ENCODE peak calls at places on chromosome 9, in seven cellular contexts. D, Q, L, C, Y, W and E are unnamed samples.

GRCh38 chr9:131960805-131961495 is 118.7 kb downstream of the MED27 start:
- DNase-seq in D (no peak), Q (no peak), L (no peak), C (no peak), Y (no peak), W (no peak), E (peak; percentile 14)

GRCh38 chr9:132877447-132877817 is 652 bp downstream of the AK8 start:
- DNase-seq in D (no peak), Q (no peak), L (no peak), C (no peak), Y (no peak), W (no peak), E (no peak)

GRCh38 chr9:108852089-108852488 is 3.7 kb downstream of the ACTL7B start:
- DNase-seq in D (no peak), Q (no peak), L (no peak), C (no peak), Y (no peak), W (no peak), E (no peak)

GRCh38 chr9:133008406-133008805 is 22.4 kb upstream of the GTF3C5 start:
- DNase-seq in D (peak; percentile 13), Q (no peak), L (peak; percentile 55), C (no peak), Y (no peak), W (no peak), E (no peak)

GRCh38 chr9:3787628-3788027 is 261.8 kb upstream of the RFX3 start:
- DNase-seq in D (no peak), Q (no peak), L (no peak), C (no peak), Y (no peak), W (no peak), E (no peak)

GRCh38 chr9:81771606-81772005 is 82.3 kb upstream of the TLE1 start:
- DNase-seq in D (no peak), Q (no peak), L (no peak), C (peak; percentile 74), Y (peak; percentile 78), W (no peak), E (no peak)

GRCh38 chr9:127126981-127127380 is 4.5 kb upstream of the ANGPTL2 start:
- DNase-seq in D (no peak), Q (no peak), L (no peak), C (no peak), Y (peak; percentile 32), W (no peak), E (no peak)

GRCh38 chr9:132849168-132849831 is 28.8 kb downstream of the AK8 start:
- DNase-seq in D (no peak), Q (no peak), L (no peak), C (no peak), Y (no peak), W (no peak), E (no peak)

GRCh38 chr9:75083188-75083976 is 4.6 kb downstream of the NMRK1 start:
- DNase-seq in D (peak; percentile 68), Q (no peak), L (peak; percentile 77), C (peak; percentile 36), Y (no peak), W (no peak), E (no peak)

GRCh38 chr9:132646726-132647125 is 23.1 kb downstream of the DDX31 start:
- DNase-seq in D (no peak), Q (no peak), L (no peak), C (peak; percentile 16), Y (peak; percentile 7), W (no peak), E (no peak)

GRCh38 chr9:136567651-136568287 is 21.9 kb upstream of the NOTCH1 start:
- DNase-seq in D (peak; percentile 74), Q (no peak), L (peak; percentile 94), C (peak; percentile 81), Y (peak; percentile 81), W (no peak), E (no peak)

GRCh38 chr9:126676102-126676684 is 62.5 kb downstream of the LMX1B start:
- DNase-seq in D (no peak), Q (no peak), L (no peak), C (no peak), Y (no peak), W (no peak), E (no peak)

GRCh38 chr9:95018099-95018927 is 291.8 kb downstream of the AOPEP start:
- DNase-seq in D (peak; percentile 55), Q (no peak), L (peak; percentile 79), C (peak; percentile 81), Y (peak; percentile 97), W (no peak), E (no peak)

GRCh38 chr9:72788966-72789365 is 163.9 kb downstream of the ALDH1A1 start:
- DNase-seq in D (no peak), Q (no peak), L (no peak), C (no peak), Y (no peak), W (no peak), E (no peak)

GRCh38 chr9:126617003-126617739 is 3.4 kb downstream of the LMX1B start:
- DNase-seq in D (no peak), Q (no peak), L (no peak), C (no peak), Y (no peak), W (no peak), E (no peak)

GRCh38 chr9:119375892-119376291 is 6.7 kb upstream of the BRINP1 start:
- DNase-seq in D (no peak), Q (peak; percentile 16), L (no peak), C (peak; percentile 25), Y (no peak), W (peak; percentile 19), E (peak; percentile 44)

GRCh38 chr9:135677641-135678168 is 14.6 kb downstream of the LCN9 start:
- DNase-seq in D (no peak), Q (no peak), L (no peak), C (no peak), Y (no peak), W (no peak), E (no peak)

GRCh38 chr9:13816837-13817236 is 497.1 kb downstream of the NFIB start:
- DNase-seq in D (no peak), Q (no peak), L (no peak), C (no peak), Y (no peak), W (no peak), E (no peak)

GRCh38 chr9:108634669-108635462 is 220.9 kb downstream of the ACTL7B start:
- DNase-seq in D (no peak), Q (no peak), L (no peak), C (no peak), Y (no peak), W (no peak), E (no peak)

GRCh38 chr9:89489548-89490527 is 8.1 kb downstream of the SEMA4D start:
- DNase-seq in D (no peak), Q (no peak), L (no peak), C (peak; percentile 16), Y (no peak), W (no peak), E (no peak)

GRCh38 chr9:70318002-70318401 is 59.2 kb downstream of the SMC5 start:
- DNase-seq in D (no peak), Q (no peak), L (no peak), C (no peak), Y (no peak), W (no peak), E (no peak)
- TF ChIP-seq CTCF in D (no peak), Q (peak; percentile 30), L (no peak), C (peak; percentile 21), Y (no peak), W (no peak), E (peak; percentile 39)

DNA sequence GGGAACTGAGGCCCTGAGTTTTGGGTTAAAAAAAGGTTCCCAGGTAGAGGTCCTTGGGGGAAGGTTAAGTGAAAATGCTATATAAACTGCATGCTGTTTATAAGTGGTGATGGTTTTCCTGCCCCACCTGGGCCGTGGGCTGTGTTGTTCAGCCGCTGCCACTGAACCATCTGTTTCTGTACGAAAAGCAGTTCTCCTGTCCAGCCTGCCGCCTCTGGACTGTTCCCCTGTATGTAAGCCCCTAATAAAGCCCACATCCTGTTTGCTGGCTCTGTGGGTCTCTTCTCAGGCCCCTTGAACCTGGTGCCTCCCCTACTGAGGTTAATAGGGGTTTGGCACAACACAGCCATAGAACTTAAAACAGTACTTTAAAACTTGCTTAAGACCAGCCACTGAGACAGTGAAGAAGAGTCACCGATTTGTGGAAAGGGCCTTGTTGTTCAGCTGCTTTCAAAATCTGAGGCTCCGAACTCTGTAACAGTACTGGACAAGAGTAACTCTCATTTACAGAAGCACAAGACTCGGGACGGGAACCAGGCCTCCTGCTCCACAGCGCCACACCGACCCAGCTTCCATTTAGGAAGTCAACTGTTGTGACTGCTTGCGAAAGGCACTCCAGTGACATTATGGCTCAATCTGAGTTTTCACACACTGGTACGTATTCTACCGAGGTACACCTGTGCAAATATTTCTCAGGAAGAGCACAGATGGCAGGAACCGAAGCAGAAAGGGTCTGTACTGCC is 192.5 kb downstream of the CDK5RAP2 start:
- DNase-seq in D (no peak), Q (no peak), L (no peak), C (no peak), Y (no peak), W (no peak), E (no peak)
- TF ChIP-seq CTCF in D (no peak), Q (no peak), L (no peak), C (peak; percentile 14), Y (no peak), W (no peak), E (no peak)

GRCh38 chr9:77534376-77535057 is 113.6 kb downstream of the GNA14 start:
- DNase-seq in D (no peak), Q (no peak), L (no peak), C (no peak), Y (no peak), W (no peak), E (no peak)
- TF ChIP-seq CTCF in D (no peak), Q (no peak), L (no peak), C (no peak), Y (no peak), W (no peak), E (no peak)

DNA sequence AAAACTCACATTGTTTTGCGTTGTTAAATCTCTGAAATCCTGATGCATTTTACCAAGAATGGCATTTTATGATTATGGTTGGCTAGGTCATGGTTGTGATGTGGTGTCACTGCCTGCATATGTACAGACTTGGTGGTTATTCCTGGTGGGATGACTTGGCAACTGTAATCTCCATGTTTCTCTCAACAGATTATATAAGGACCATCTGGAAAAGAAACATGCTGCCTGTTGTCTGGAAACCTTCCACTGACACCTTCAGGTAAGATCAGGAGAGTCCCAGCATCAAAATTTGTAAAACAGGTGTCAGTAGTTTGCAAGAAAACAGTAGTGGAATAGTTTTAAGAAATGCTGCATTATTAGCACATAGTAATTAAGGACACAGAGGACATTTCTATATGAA is 3.0 kb upstream of the ACER2 start:
- DNase-seq in D (no peak), Q (no peak), L (no peak), C (no peak), Y (no peak), W (no peak), E (no peak)
- TF ChIP-seq CTCF in D (no peak), Q (no peak), L (no peak), C (no peak), Y (no peak), W (no peak), E (no peak)

DNA sequence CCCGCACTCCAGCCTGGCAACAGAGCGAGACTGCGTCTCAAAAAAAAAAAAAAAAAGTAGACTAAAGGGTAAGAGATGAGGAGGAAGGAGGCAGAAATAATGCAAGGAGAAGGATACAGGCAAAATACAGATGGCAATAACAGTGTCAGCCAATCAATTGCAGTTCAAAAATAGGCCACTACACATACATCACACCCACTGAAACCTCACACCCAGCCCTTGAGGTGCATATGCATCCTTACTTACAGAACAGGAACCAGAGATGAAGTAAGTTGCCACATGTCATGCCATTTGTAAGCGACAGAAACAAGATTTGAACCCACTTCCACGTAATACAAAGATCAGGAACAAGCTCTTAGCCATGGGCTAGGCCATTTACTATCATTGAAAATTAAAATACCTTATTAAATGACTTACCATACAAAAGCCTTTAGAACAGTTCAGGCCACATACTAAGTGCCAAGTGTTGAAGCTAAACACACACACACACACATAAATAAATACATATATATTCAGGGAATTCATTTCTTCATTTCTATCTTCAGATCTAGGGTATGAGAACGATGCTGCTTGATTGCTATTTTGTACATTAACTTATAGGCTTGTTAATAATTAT is 98.4 kb downstream of the FNBP1 start:
- DNase-seq in D (no peak), Q (no peak), L (no peak), C (no peak), Y (no peak), W (peak; percentile 10), E (no peak)
- TF ChIP-seq CTCF in D (no peak), Q (no peak), L (no peak), C (no peak), Y (no peak), W (no peak), E (no peak)